ENCODE peak calls at places on chromosomes 13 and 19, in eight cellular contexts. J, H, P, D, E, N, S and K are unnamed samples.

GRCh38 chr13:99756281-99756680 is 215.3 kb downstream of the ZIC5 start:
- DNase-seq in J (no peak), H (no peak), P (no peak), D (no peak), E (no peak), N (no peak), S (no peak), K (no peak)

GRCh38 chr13:106096661-106097092 is 438.8 kb downstream of the EFNB2 start:
- DNase-seq in J (no peak), H (no peak), P (no peak), D (no peak), E (no peak), N (no peak), S (no peak), K (peak; percentile 22)

GRCh38 chr19:44212865-44213346 is 574 bp downstream of the ZNF227 start:
- DNase-seq in J (no peak), H (no peak), P (peak; percentile 31), D (no peak), E (no peak), N (no peak), S (no peak), K (peak; percentile 65)

GRCh38 chr13:77492982-77493381 is 42.5 kb upstream of the SCEL start:
- DNase-seq in J (no peak), H (no peak), P (peak; percentile 37), D (peak; percentile 36), E (no peak), N (peak; percentile 17), S (no peak), K (no peak)

GRCh38 chr13:80924596-80924995 is 583.7 kb upstream of the SPRY2 start:
- DNase-seq in J (no peak), H (no peak), P (no peak), D (no peak), E (no peak), N (no peak), S (no peak), K (peak; percentile 49)

GRCh38 chr13:48559638-48560320 is 26.9 kb upstream of the RCBTB2 start:
- DNase-seq in J (no peak), H (no peak), P (no peak), D (no peak), E (no peak), N (no peak), S (peak; percentile 5), K (no peak)

GRCh38 chr13:25171170-25171516 is 945 bp downstream of the AMER2 start:
- DNase-seq in J (no peak), H (no peak), P (no peak), D (peak; percentile 23), E (no peak), N (peak; percentile 77), S (no peak), K (no peak)

GRCh38 chr13:60753641-60754040 is 356.6 kb downstream of the TDRD3 start:
- DNase-seq in J (no peak), H (no peak), P (no peak), D (no peak), E (no peak), N (no peak), S (no peak), K (peak; percentile 8)

GRCh38 chr19:48478339-48479061 is 9.3 kb downstream of the CYTH2 start:
- DNase-seq in J (no peak), H (no peak), P (no peak), D (no peak), E (no peak), N (no peak), S (no peak), K (no peak)

GRCh38 chr19:4019578-4019977 is 12.0 kb downstream of the PIAS4 start:
- DNase-seq in J (no peak), H (no peak), P (no peak), D (no peak), E (no peak), N (no peak), S (no peak), K (no peak)

GRCh38 chr19:47272448-47273312 is 2.0 kb upstream of the INAFM1 start:
- DNase-seq in J (peak; percentile 64), H (no peak), P (no peak), D (no peak), E (no peak), N (peak; percentile 53), S (peak; percentile 62), K (no peak)

GRCh38 chr19:21023901-21024300 is 3.4 kb downstream of the ZNF430 start:
- DNase-seq in J (no peak), H (no peak), P (no peak), D (no peak), E (no peak), N (no peak), S (no peak), K (no peak)

GRCh38 chr19:5786593-5787551 is 2.3 kb upstream of the PRR22 start:
- DNase-seq in J (no peak), H (no peak), P (no peak), D (no peak), E (no peak), N (no peak), S (no peak), K (no peak)

GRCh38 chr13:113537205-113537604 is 46.7 kb upstream of the DCUN1D2 start:
- DNase-seq in J (no peak), H (no peak), P (no peak), D (no peak), E (no peak), N (no peak), S (no peak), K (no peak)

GRCh38 chr13:22243519-22244197 is 572.8 kb downstream of the FGF9 start:
- DNase-seq in J (no peak), H (no peak), P (no peak), D (no peak), E (no peak), N (no peak), S (no peak), K (no peak)

GRCh38 chr19:32222594-32222993 is 122.8 kb upstream of the ZNF507 start:
- DNase-seq in J (no peak), H (no peak), P (no peak), D (no peak), E (no peak), N (no peak), S (no peak), K (no peak)

GRCh38 chr13:112624602-112625430 is 36.9 kb upstream of the TUBGCP3 start:
- DNase-seq in J (peak; percentile 34), H (no peak), P (no peak), D (no peak), E (no peak), N (no peak), S (no peak), K (no peak)

GRCh38 chr19:48041877-48042580 is 1.9 kb downstream of the CABP5 start:
- DNase-seq in J (no peak), H (no peak), P (no peak), D (no peak), E (no peak), N (no peak), S (no peak), K (no peak)

GRCh38 chr19:18089726-18090125 is 3.0 kb upstream of the IL12RB1 start:
- DNase-seq in J (no peak), H (no peak), P (no peak), D (no peak), E (no peak), N (peak; percentile 90), S (no peak), K (no peak)

GRCh38 chr19:39246951-39247669 is 1.5 kb downstream of the IFNL4 start:
- DNase-seq in J (peak; percentile 16), H (peak; percentile 15), P (no peak), D (no peak), E (no peak), N (peak; percentile 21), S (no peak), K (no peak)

GRCh38 chr19:32058131-32058530 is 287.3 kb upstream of the ZNF507 start:
- DNase-seq in J (no peak), H (no peak), P (no peak), D (no peak), E (no peak), N (no peak), S (no peak), K (no peak)

GRCh38 chr13:67042556-67042955 is 187.6 kb downstream of the PCDH9 start:
- DNase-seq in J (no peak), H (no peak), P (no peak), D (no peak), E (no peak), N (no peak), S (no peak), K (no peak)

GRCh38 chr19:56119585-56119978 is 1.5 kb downstream of the ZNF787 start:
- DNase-seq in J (peak; percentile 70), H (no peak), P (no peak), D (no peak), E (no peak), N (no peak), S (no peak), K (peak; percentile 49)

GRCh38 chr19:53140351-53140750 is 7.6 kb upstream of the ZNF415 start:
- DNase-seq in J (no peak), H (no peak), P (no peak), D (no peak), E (no peak), N (no peak), S (no peak), K (no peak)

GRCh38 chr13:21625366-21625765 is 21.4 kb upstream of the MICU2 start:
- DNase-seq in J (peak; percentile 19), H (no peak), P (no peak), D (peak; percentile 36), E (no peak), N (peak; percentile 6), S (no peak), K (peak; percentile 23)

GRCh38 chr19:11288349-11288748 is 7.6 kb upstream of the TSPAN16 start:
- DNase-seq in J (no peak), H (no peak), P (no peak), D (no peak), E (no peak), N (no peak), S (no peak), K (peak; percentile 44)